ENCODE peak calls at places on chromosomes 5 and 9, in eight cellular contexts. One of them, this sample, is unnamed.

GRCh38 chr9:121945849-121946248 is 147.3 kb downstream of the TTLL11 start:
- ATAC-seq in upper lobe of left lung: no peak
- ATAC-seq in gastrocnemius medialis: no peak
- ATAC-seq in IMR-90: peak
- ATAC-seq in A549: no peak
- ATAC-seq in heart left ventricle: no peak
- ATAC-seq in GM12878: no peak
- ATAC-seq in HCT116: no peak
- ATAC-seq in this sample: no peak

GRCh38 chr5:36407396-36407795 is 105.7 kb upstream of the RANBP3L start:
- ATAC-seq in A549: no peak
- ATAC-seq in GM12878: no peak
- ATAC-seq in HCT116: no peak
- ATAC-seq in upper lobe of left lung: no peak
- ATAC-seq in gastrocnemius medialis: no peak
- ATAC-seq in IMR-90: no peak
- ATAC-seq in heart left ventricle: no peak
- ATAC-seq in this sample: no peak

GRCh38 chr9:126327016-126327749 is 554 bp downstream of the MVB12B start:
- ATAC-seq in heart left ventricle: peak
- ATAC-seq in gastrocnemius medialis: peak
- ATAC-seq in IMR-90: peak
- ATAC-seq in HCT116: peak
- ATAC-seq in upper lobe of left lung: peak
- ATAC-seq in GM12878: no peak
- ATAC-seq in A549: peak
- ATAC-seq in this sample: peak

GRCh38 chr5:75611324-75612210 is at the start of gene ANKDD1B:
- ATAC-seq in A549: peak
- ATAC-seq in HCT116: no peak
- ATAC-seq in upper lobe of left lung: peak
- ATAC-seq in heart left ventricle: peak
- ATAC-seq in IMR-90: peak
- ATAC-seq in gastrocnemius medialis: peak
- ATAC-seq in GM12878: peak
- ATAC-seq in this sample: peak

GRCh38 chr9:5352637-5353248 is 13.1 kb upstream of the RLN1 start:
- ATAC-seq in A549: no peak
- ATAC-seq in heart left ventricle: no peak
- ATAC-seq in GM12878: no peak
- ATAC-seq in IMR-90: no peak
- ATAC-seq in HCT116: no peak
- ATAC-seq in upper lobe of left lung: no peak
- ATAC-seq in gastrocnemius medialis: no peak
- ATAC-seq in this sample: no peak

GRCh38 chr9:123408313-123409266 is 52.6 kb downstream of the CRB2 start:
- ATAC-seq in GM12878: no peak
- ATAC-seq in upper lobe of left lung: no peak
- ATAC-seq in A549: no peak
- ATAC-seq in IMR-90: no peak
- ATAC-seq in gastrocnemius medialis: no peak
- ATAC-seq in heart left ventricle: peak
- ATAC-seq in HCT116: no peak
- ATAC-seq in this sample: no peak

GRCh38 chr9:94086961-94087360 is 2.7 kb downstream of the PTPDC1 start:
- ATAC-seq in gastrocnemius medialis: no peak
- ATAC-seq in A549: no peak
- ATAC-seq in heart left ventricle: no peak
- ATAC-seq in IMR-90: no peak
- ATAC-seq in HCT116: no peak
- ATAC-seq in GM12878: no peak
- ATAC-seq in upper lobe of left lung: no peak
- ATAC-seq in this sample: peak

GRCh38 chr9:88477300-88477751 is 57.7 kb upstream of the NXNL2 start:
- ATAC-seq in IMR-90: peak
- ATAC-seq in gastrocnemius medialis: no peak
- ATAC-seq in HCT116: no peak
- ATAC-seq in A549: no peak
- ATAC-seq in heart left ventricle: no peak
- ATAC-seq in GM12878: peak
- ATAC-seq in upper lobe of left lung: no peak
- ATAC-seq in this sample: no peak

GRCh38 chr5:142959683-142960308 is 189.6 kb downstream of the ARHGAP26 start:
- ATAC-seq in heart left ventricle: no peak
- ATAC-seq in upper lobe of left lung: no peak
- ATAC-seq in gastrocnemius medialis: peak
- ATAC-seq in A549: peak
- ATAC-seq in HCT116: peak
- ATAC-seq in GM12878: peak
- ATAC-seq in IMR-90: peak
- ATAC-seq in this sample: no peak

GRCh38 chr9:95722141-95722540 is 153.3 kb upstream of the ERCC6L2 start:
- ATAC-seq in IMR-90: no peak
- ATAC-seq in upper lobe of left lung: no peak
- ATAC-seq in heart left ventricle: no peak
- ATAC-seq in A549: no peak
- ATAC-seq in HCT116: no peak
- ATAC-seq in GM12878: no peak
- ATAC-seq in gastrocnemius medialis: no peak
- ATAC-seq in this sample: no peak

GRCh38 chr5:76982450-76982849 is 29.6 kb downstream of the CRHBP start:
- ATAC-seq in A549: no peak
- ATAC-seq in gastrocnemius medialis: no peak
- ATAC-seq in HCT116: no peak
- ATAC-seq in upper lobe of left lung: no peak
- ATAC-seq in heart left ventricle: no peak
- ATAC-seq in GM12878: no peak
- ATAC-seq in IMR-90: no peak
- ATAC-seq in this sample: no peak

GRCh38 chr5:142871880-142872200 is 101.7 kb downstream of the ARHGAP26 start:
- ATAC-seq in IMR-90: no peak
- ATAC-seq in upper lobe of left lung: peak
- ATAC-seq in GM12878: no peak
- ATAC-seq in HCT116: no peak
- ATAC-seq in gastrocnemius medialis: no peak
- ATAC-seq in heart left ventricle: peak
- ATAC-seq in A549: no peak
- ATAC-seq in this sample: no peak

GRCh38 chr9:123684393-123685149 is 245.4 kb downstream of the DENND1A start:
- ATAC-seq in A549: no peak
- ATAC-seq in gastrocnemius medialis: no peak
- ATAC-seq in upper lobe of left lung: no peak
- ATAC-seq in HCT116: no peak
- ATAC-seq in IMR-90: no peak
- ATAC-seq in GM12878: peak
- ATAC-seq in heart left ventricle: no peak
- ATAC-seq in this sample: no peak

GRCh38 chr5:61328791-61329617 is 3.1 kb upstream of the ZSWIM6 start:
- ATAC-seq in heart left ventricle: no peak
- ATAC-seq in IMR-90: no peak
- ATAC-seq in HCT116: no peak
- ATAC-seq in A549: no peak
- ATAC-seq in GM12878: no peak
- ATAC-seq in gastrocnemius medialis: no peak
- ATAC-seq in upper lobe of left lung: no peak
- ATAC-seq in this sample: no peak

GRCh38 chr5:61330879-61331406 is 1.1 kb upstream of the ZSWIM6 start:
- ATAC-seq in HCT116: peak
- ATAC-seq in IMR-90: peak
- ATAC-seq in gastrocnemius medialis: peak
- ATAC-seq in upper lobe of left lung: peak
- ATAC-seq in A549: peak
- ATAC-seq in GM12878: peak
- ATAC-seq in heart left ventricle: peak
- ATAC-seq in this sample: peak

GRCh38 chr5:61329729-61330128 is 2.3 kb upstream of the ZSWIM6 start:
- ATAC-seq in HCT116: no peak
- ATAC-seq in GM12878: peak
- ATAC-seq in A549: no peak
- ATAC-seq in IMR-90: no peak
- ATAC-seq in gastrocnemius medialis: no peak
- ATAC-seq in upper lobe of left lung: no peak
- ATAC-seq in heart left ventricle: no peak
- ATAC-seq in this sample: no peak

GRCh38 chr5:61331407-61332368 is at the start of gene ZSWIM6:
- ATAC-seq in heart left ventricle: peak
- ATAC-seq in gastrocnemius medialis: peak
- ATAC-seq in upper lobe of left lung: peak
- ATAC-seq in IMR-90: peak
- ATAC-seq in A549: peak
- ATAC-seq in HCT116: peak
- ATAC-seq in GM12878: peak
- ATAC-seq in this sample: peak

DNA sequence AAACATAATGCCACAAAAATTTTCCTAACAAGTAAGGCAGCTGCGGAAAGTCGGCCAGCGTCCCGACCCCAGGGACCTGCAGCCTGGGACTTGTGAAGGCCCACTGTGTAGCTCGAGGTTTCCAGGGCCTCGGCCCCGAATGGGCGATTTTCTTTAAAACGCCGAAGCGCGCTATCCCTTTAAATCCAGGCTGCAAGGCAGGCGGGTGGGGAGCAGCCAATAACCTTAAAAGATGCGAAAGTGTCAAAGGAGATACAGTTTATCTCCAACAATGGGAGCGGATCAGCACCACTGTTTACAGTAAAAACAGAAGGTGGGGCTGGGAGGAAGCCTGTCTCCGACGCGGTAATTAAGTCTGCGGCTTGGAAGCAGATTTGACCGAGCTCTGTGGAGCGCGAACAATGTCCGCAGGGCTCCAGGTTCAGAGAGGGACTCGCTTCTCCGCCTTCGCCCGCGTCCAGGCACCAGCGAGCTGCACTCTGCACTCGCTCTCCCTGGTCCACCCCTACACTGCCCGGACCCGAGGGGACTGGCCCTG is 1.6 kb upstream of the ZSWIM6 start:
- ATAC-seq in A549: peak
- ATAC-seq in GM12878: no peak
- ATAC-seq in gastrocnemius medialis: no peak
- ATAC-seq in upper lobe of left lung: peak
- ATAC-seq in HCT116: peak
- ATAC-seq in IMR-90: no peak
- ATAC-seq in heart left ventricle: peak
- ATAC-seq in this sample: no peak
- TF ChIP-seq POLR2A in A549: no peak
- TF ChIP-seq POLR2A in GM12878: no peak
- TF ChIP-seq POLR2A in gastrocnemius medialis: no peak
- TF ChIP-seq POLR2A in upper lobe of left lung: no peak
- TF ChIP-seq POLR2A in HCT116: no peak
- TF ChIP-seq POLR2A in IMR-90: peak
- TF ChIP-seq POLR2A in heart left ventricle: no peak
- TF ChIP-seq POLR2A in this sample: no peak

DNA sequence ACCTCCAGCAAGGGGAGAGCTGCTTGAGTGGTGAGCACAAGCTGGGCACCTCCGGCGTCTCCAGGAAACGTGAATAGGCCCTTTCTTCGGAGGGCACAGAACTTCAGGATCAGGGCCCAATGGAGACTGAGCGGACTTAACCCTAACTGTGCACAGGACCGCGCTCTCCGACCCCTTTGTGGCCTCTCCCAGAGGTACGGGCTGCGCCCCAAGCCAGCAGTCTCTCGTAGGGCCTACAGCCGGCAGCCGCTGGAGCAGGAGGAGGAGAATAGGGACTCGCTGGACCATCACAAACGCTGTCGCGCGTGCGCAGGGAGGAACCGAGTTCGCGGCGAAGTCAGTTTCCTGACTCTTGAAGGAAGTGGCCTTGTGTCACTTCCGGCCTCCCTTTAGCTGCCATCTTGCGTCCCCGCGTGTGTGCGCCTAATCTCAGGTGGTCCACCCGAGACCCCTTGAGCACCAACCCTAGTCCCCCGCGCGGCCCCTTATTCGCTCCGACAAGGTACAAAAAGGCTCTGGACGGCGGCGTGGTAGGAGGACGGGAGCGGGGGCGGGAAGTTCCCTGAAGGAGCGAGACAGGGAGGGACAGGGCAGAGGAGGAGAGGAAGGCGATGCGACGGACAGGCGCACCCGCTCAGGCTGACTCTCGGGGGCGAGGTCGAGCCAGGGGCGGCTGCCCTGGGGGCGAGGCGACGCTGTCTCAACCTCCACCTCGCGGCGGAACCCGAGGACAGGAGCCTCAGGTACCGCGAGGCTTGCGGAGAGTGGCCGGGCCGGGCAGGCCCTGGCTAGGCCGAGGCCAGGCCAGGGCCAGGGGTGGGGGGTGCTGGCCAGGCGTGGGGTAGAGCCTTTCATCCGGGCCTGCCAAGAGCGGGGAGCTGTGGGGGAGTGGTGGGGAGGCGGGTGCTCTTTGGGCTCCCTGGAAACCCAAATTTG is at the start of gene BTF3:
- ATAC-seq in heart left ventricle: peak
- ATAC-seq in GM12878: peak
- ATAC-seq in gastrocnemius medialis: peak
- ATAC-seq in IMR-90: peak
- ATAC-seq in upper lobe of left lung: peak
- ATAC-seq in HCT116: peak
- ATAC-seq in A549: peak
- ATAC-seq in this sample: peak
- TF ChIP-seq POLR2A in heart left ventricle: peak
- TF ChIP-seq POLR2A in GM12878: peak
- TF ChIP-seq POLR2A in gastrocnemius medialis: peak
- TF ChIP-seq POLR2A in IMR-90: peak
- TF ChIP-seq POLR2A in upper lobe of left lung: peak
- TF ChIP-seq POLR2A in HCT116: peak
- TF ChIP-seq POLR2A in A549: peak
- TF ChIP-seq POLR2A in this sample: peak

GRCh38 chr9:135955981-135956797 is 5.0 kb downstream of the UBAC1 start:
- ATAC-seq in HCT116: no peak
- ATAC-seq in heart left ventricle: no peak
- ATAC-seq in A549: no peak
- ATAC-seq in upper lobe of left lung: no peak
- ATAC-seq in IMR-90: no peak
- ATAC-seq in GM12878: no peak
- ATAC-seq in gastrocnemius medialis: no peak
- ATAC-seq in this sample: no peak
- TF ChIP-seq POLR2A in HCT116: no peak
- TF ChIP-seq POLR2A in heart left ventricle: no peak
- TF ChIP-seq POLR2A in A549: no peak
- TF ChIP-seq POLR2A in upper lobe of left lung: no peak
- TF ChIP-seq POLR2A in IMR-90: no peak
- TF ChIP-seq POLR2A in GM12878: no peak
- TF ChIP-seq POLR2A in gastrocnemius medialis: peak
- TF ChIP-seq POLR2A in this sample: no peak

DNA sequence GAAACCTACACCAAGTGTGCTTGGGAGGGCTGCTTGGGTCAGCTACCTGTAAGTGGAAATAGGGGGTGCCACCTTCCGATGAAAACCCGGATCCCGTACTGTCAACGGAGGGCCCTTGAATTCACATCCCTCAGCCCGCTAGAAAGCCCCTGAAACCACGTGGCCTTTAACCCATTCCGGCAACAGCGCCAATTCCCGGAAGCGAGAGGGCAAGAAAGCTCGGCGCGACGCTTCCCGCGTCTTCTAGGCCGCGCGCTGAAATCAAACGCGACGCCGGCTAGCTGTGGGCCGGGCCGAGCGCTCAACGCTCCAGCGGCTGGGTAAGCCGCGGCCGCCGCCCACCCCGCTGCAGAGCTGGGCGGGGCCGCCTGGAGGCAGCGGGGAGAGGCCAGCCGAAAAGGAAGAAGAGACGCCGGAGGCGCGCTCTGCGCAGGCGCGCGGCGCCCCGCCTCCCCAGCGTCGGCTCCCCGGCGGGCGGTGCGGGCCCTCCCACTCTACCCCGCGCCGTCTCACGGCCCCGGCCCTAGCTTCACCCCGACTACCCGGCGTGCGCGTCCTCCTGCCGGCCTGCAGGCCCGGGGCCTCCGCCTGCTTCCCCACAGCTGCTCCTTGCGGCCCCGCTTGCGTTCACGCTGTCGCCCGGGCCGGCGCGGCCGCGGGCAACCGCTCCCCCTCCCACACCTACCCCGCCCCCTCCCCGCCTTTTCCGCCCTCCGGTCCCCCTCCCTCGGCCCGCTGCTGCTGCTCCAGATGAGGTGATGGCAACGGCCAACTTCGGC is at the start of gene KIF2A:
- ATAC-seq in A549: peak
- ATAC-seq in GM12878: peak
- ATAC-seq in upper lobe of left lung: peak
- ATAC-seq in gastrocnemius medialis: peak
- ATAC-seq in HCT116: peak
- ATAC-seq in IMR-90: peak
- ATAC-seq in heart left ventricle: peak
- ATAC-seq in this sample: peak
- TF ChIP-seq POLR2A in A549: peak
- TF ChIP-seq POLR2A in GM12878: peak
- TF ChIP-seq POLR2A in upper lobe of left lung: peak
- TF ChIP-seq POLR2A in gastrocnemius medialis: peak
- TF ChIP-seq POLR2A in HCT116: peak
- TF ChIP-seq POLR2A in IMR-90: peak
- TF ChIP-seq POLR2A in heart left ventricle: peak
- TF ChIP-seq POLR2A in this sample: peak